ENCODE peak calls at places on chromosomes 7 and 10, in six cellular contexts. A is SK-N-SH, T is GM12878, I is H1, P is K562, U is HepG2. S is an unnamed sample.

GRCh38 chr10:97828721-97829120 is 20.9 kb upstream of the GOLGA7B start:
- DNase-seq in U (no peak), P (no peak), I (no peak), T (no peak), A (no peak), S (no peak)

GRCh38 chr10:85280014-85280413 is 951.6 kb downstream of the CCSER2 start:
- DNase-seq in P (no peak), T (no peak), I (no peak), U (peak; percentile 57), A (no peak), S (no peak)

GRCh38 chr10:60305394-60305892 is 84.2 kb downstream of the ANK3 start:
- DNase-seq in P (peak; percentile 47), A (peak; percentile 11), T (no peak), U (no peak), I (no peak), S (no peak)

GRCh38 chr7:158976468-158976848 is 120.1 kb downstream of the DYNC2I1 start:
- DNase-seq in I (no peak), A (no peak), T (peak; percentile 31), P (no peak), U (peak; percentile 35), S (no peak)

GRCh38 chr10:26642896-26643653 is 54.4 kb upstream of the PDSS1 start:
- DNase-seq in T (no peak), U (no peak), A (peak; percentile 83), P (peak; percentile 60), I (no peak), S (no peak)

GRCh38 chr10:60359066-60359465 is 30.6 kb downstream of the ANK3 start:
- DNase-seq in T (no peak), U (no peak), I (no peak), A (no peak), P (no peak), S (no peak)

GRCh38 chr7:1912472-1913289 is 242.6 kb downstream of the ELFN1 start:
- DNase-seq in U (no peak), I (no peak), T (no peak), A (no peak), P (no peak), S (no peak)

GRCh38 chr7:2157473-2158279 is 75.1 kb downstream of the MAD1L1 start:
- DNase-seq in T (no peak), I (no peak), P (no peak), U (no peak), A (no peak), S (no peak)

GRCh38 chr10:95501203-95502094 is 59.7 kb downstream of the SORBS1 start:
- DNase-seq in P (no peak), T (no peak), I (no peak), U (peak; percentile 38), A (no peak), S (no peak)

GRCh38 chr7:140230517-140230861 is 53.7 kb upstream of the KDM7A start:
- DNase-seq in T (no peak), P (peak; percentile 83), U (peak; percentile 35), I (no peak), A (peak; percentile 89), S (no peak)

GRCh38 chr7:111676811-111677210 is 114.5 kb upstream of the IMMP2L start:
- DNase-seq in T (no peak), U (no peak), A (no peak), I (no peak), P (no peak), S (no peak)

GRCh38 chr10:128173383-128173782 is 47.2 kb upstream of the MKI67 start:
- DNase-seq in I (no peak), U (peak; percentile 41), A (no peak), T (no peak), P (no peak), S (no peak)

GRCh38 chr7:82700739-82701138 is 257.2 kb upstream of the CACNA2D1 start:
- DNase-seq in T (no peak), P (no peak), U (no peak), A (peak; percentile 44), I (no peak), S (no peak)

GRCh38 chr7:127933116-127933515 is 98.1 kb downstream of the LRRC4 start:
- DNase-seq in U (no peak), T (no peak), A (no peak), I (no peak), P (no peak), S (no peak)

GRCh38 chr7:141785711-141786552 is 4.1 kb upstream of the TAS2R5 start:
- DNase-seq in I (no peak), T (peak; percentile 8), U (peak; percentile 42), P (peak; percentile 43), A (peak; percentile 63), S (peak; percentile 18)

GRCh38 chr7:24010495-24010894 is 273.5 kb upstream of the NPY start:
- DNase-seq in A (no peak), I (no peak), P (no peak), U (no peak), T (no peak), S (no peak)

GRCh38 chr10:101840741-101841453 is 2.7 kb downstream of the KCNIP2 start:
- DNase-seq in I (peak; percentile 96), A (peak; percentile 93), P (peak; percentile 75), U (peak; percentile 62), T (no peak), S (peak; percentile 90)

GRCh38 chr7:73329861-73330581 is 2.1 kb downstream of the FKBP6 start:
- DNase-seq in P (no peak), T (no peak), U (no peak), I (no peak), A (peak; percentile 35), S (no peak)

GRCh38 chr7:98295467-98296220 is 14.2 kb downstream of the BRI3 start:
- DNase-seq in I (no peak), T (no peak), P (no peak), A (no peak), U (no peak), S (no peak)

GRCh38 chr10:43702936-43703281 is 54.2 kb upstream of the ZNF32 start:
- DNase-seq in U (no peak), I (no peak), P (no peak), T (no peak), A (no peak), S (no peak)
- TF ChIP-seq TAF1 in U (no peak), I (no peak), P (no peak), T (no peak), A (no peak), S (no peak)

DNA sequence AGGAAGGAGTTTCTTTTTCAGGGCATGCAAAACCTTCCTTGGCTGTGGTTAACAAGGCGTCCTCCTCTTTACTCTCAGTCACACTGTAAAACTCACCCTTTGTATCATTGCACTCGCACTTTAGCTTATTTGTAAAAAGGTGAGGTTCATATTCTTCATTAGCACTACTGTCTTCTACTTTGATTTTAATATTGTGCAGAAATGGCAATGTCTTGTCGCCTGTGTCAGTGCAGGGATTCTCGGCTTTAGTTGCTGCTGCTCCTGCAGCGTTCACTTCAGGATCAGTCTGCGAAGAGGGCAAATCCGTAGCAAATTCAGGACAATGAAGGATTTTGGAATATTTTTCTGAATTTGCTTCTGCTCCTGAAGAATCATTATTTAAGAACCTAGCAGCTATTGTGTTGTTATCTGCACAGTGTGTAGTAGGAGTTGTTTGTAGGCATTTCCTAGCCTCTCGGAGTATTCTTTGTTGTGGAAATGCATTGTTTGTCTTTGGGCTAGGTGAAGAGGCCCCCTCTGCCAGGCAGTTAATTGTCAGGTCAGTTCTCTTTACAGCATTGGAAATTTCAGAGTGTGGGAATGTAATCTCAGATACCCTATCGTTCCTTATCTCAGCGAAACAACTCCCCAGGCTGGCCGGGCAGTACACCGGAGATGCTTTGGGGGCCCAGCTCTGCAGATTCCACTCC is 9.8 kb downstream of the SKIDA1 start:
- DNase-seq in P (peak; percentile 20), T (no peak), I (no peak), U (no peak), A (no peak), S (no peak)
- TF ChIP-seq TAF1 in P (no peak), T (no peak), I (no peak), U (no peak), A (no peak), S (no peak)

DNA sequence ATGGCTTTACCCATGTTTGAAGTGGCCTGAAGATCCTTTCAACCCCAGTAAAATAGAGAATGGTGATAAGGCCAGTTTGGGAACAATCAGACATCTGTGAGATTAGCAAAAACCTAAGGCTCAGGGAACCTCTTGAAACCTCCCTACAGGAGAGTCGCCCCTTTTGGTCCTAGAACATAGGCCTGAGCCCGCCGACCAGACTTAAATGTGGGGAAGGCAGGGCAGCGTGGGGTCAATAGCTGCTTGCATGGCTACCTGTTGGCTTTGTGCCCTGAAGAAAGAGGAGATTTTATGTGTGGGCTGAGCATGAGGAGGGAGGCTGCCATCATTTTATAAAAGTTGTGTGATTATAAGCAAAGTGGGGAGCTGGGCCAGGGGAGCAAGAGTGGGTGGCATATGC is 97.6 kb upstream of the TBX20 start:
- DNase-seq in T (no peak), U (no peak), A (no peak), P (no peak), I (no peak), S (no peak)
- TF ChIP-seq TAF1 in T (no peak), U (no peak), A (no peak), P (no peak), I (no peak), S (no peak)

GRCh38 chr7:93320856-93321255 is 88.7 kb downstream of the VPS50 start:
- DNase-seq in P (no peak), I (no peak), T (no peak), U (no peak), A (no peak), S (no peak)

GRCh38 chr7:93314449-93314848 is 82.3 kb downstream of the VPS50 start:
- DNase-seq in U (no peak), I (no peak), A (no peak), T (no peak), P (no peak), S (no peak)

GRCh38 chr7:93310346-93310745 is 78.2 kb downstream of the VPS50 start:
- DNase-seq in I (no peak), A (no peak), T (no peak), U (no peak), P (no peak), S (no peak)

GRCh38 chr7:93316730-93317129 is 84.6 kb downstream of the VPS50 start:
- DNase-seq in P (no peak), U (no peak), T (no peak), A (no peak), I (no peak), S (no peak)

GRCh38 chr7:93315896-93316295 is 83.7 kb downstream of the VPS50 start:
- DNase-seq in T (no peak), A (no peak), P (no peak), U (no peak), I (no peak), S (no peak)
- TF ChIP-seq TAF1 in T (no peak), A (no peak), P (no peak), U (no peak), I (no peak), S (no peak)

DNA sequence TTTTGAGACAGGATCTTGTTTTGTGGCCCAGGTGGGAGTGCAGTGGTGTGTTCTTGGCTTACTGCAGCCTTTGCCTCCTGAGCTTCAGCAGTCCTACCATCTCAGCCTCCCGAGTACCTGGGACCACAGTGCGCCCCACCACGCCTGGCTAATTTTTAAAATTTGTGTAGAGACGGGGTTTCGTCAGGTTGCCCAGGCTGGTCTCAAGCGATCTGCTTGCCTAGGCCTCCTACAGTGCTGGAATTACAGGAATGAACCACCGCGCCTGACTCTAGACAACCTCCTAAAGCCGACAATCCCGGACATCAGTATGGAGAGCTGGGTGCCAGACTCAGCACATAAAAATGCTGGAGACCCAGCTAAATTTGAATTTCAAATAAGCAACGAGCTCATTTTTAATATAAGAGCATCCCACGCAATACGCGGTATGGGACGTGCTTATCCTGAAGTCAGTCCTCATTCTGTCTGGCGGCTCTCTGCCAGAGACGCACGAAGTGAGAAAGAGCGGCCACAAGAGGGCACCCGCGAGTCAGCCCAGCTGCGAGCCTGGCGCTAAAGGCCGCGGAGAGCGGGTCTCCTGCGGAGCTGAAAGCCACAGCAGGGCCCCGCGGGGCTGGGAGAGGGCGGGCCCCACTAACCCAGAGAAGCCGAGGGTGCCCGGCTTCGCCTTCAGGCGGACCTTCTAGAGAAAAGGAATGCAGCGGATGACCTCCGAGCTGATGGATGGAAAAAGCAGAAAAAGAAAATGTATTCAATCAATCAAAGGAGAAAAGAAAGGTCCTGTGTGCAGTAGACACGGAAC is 7.1 kb downstream of the CALY start:
- DNase-seq in I (peak; percentile 94), A (peak; percentile 90), U (peak; percentile 70), T (no peak), P (peak; percentile 69), S (peak; percentile 94)
- TF ChIP-seq TAF1 in I (no peak), A (no peak), U (no peak), T (no peak), P (no peak), S (no peak)

S was measured in GM12892.